ENCODE peak calls at places on chromosomes 3 and 15, in ten cellular contexts. One of them, this sample, is unnamed.

GRCh38 chr15:26632500-26632899 is 140.4 kb downstream of the GABRB3 start:
- DNase-seq in HT-29: no peak
- DNase-seq in foreskin fibroblast: no peak
- DNase-seq in activated naive CD4-positive, alpha-beta T cell: no peak
- DNase-seq in NCI-H69: no peak
- DNase-seq in glutamatergic neuron: no peak
- DNase-seq in neural crest cell: no peak
- DNase-seq in stimulated activated CD4-positive, alpha-beta T cell treated with anti-CD3 and anti-CD28 coated beads, TNF-alpha, amount 100 ng/mL, for 1 hour: no peak
- DNase-seq in MCF 10A: no peak
- DNase-seq in EL: no peak
- DNase-seq in this sample: no peak

GRCh38 chr3:15431256-15431837 is 3.9 kb downstream of the EAF1 start:
- DNase-seq in HT-29: no peak
- DNase-seq in foreskin fibroblast: no peak
- DNase-seq in activated naive CD4-positive, alpha-beta T cell: no peak
- DNase-seq in NCI-H69: no peak
- DNase-seq in glutamatergic neuron: no peak
- DNase-seq in neural crest cell: no peak
- DNase-seq in stimulated activated CD4-positive, alpha-beta T cell treated with anti-CD3 and anti-CD28 coated beads, TNF-alpha, amount 100 ng/mL, for 1 hour: no peak
- DNase-seq in MCF 10A: no peak
- DNase-seq in EL: no peak
- DNase-seq in this sample: no peak

GRCh38 chr3:161372321-161373260 is 1.3 kb upstream of the SPTSSB start:
- DNase-seq in HT-29: no peak
- DNase-seq in foreskin fibroblast: peak
- DNase-seq in activated naive CD4-positive, alpha-beta T cell: no peak
- DNase-seq in NCI-H69: peak
- DNase-seq in glutamatergic neuron: peak
- DNase-seq in neural crest cell: peak
- DNase-seq in stimulated activated CD4-positive, alpha-beta T cell treated with anti-CD3 and anti-CD28 coated beads, TNF-alpha, amount 100 ng/mL, for 1 hour: peak
- DNase-seq in MCF 10A: no peak
- DNase-seq in EL: peak
- DNase-seq in this sample: no peak

GRCh38 chr15:56817266-56817665 is 84.0 kb upstream of the ZNF280D start:
- DNase-seq in HT-29: peak
- DNase-seq in foreskin fibroblast: peak
- DNase-seq in activated naive CD4-positive, alpha-beta T cell: no peak
- DNase-seq in NCI-H69: no peak
- DNase-seq in glutamatergic neuron: no peak
- DNase-seq in neural crest cell: no peak
- DNase-seq in stimulated activated CD4-positive, alpha-beta T cell treated with anti-CD3 and anti-CD28 coated beads, TNF-alpha, amount 100 ng/mL, for 1 hour: no peak
- DNase-seq in MCF 10A: peak
- DNase-seq in EL: peak
- DNase-seq in this sample: peak

GRCh38 chr15:40633178-40633577 is 39.1 kb downstream of the KNL1 start:
- DNase-seq in HT-29: peak
- DNase-seq in foreskin fibroblast: peak
- DNase-seq in activated naive CD4-positive, alpha-beta T cell: no peak
- DNase-seq in NCI-H69: no peak
- DNase-seq in glutamatergic neuron: no peak
- DNase-seq in neural crest cell: no peak
- DNase-seq in stimulated activated CD4-positive, alpha-beta T cell treated with anti-CD3 and anti-CD28 coated beads, TNF-alpha, amount 100 ng/mL, for 1 hour: no peak
- DNase-seq in MCF 10A: peak
- DNase-seq in EL: peak
- DNase-seq in this sample: no peak

GRCh38 chr3:172194702-172195392 is 155.5 kb downstream of the FNDC3B start:
- DNase-seq in HT-29: peak
- DNase-seq in foreskin fibroblast: no peak
- DNase-seq in activated naive CD4-positive, alpha-beta T cell: no peak
- DNase-seq in NCI-H69: peak
- DNase-seq in glutamatergic neuron: no peak
- DNase-seq in neural crest cell: no peak
- DNase-seq in stimulated activated CD4-positive, alpha-beta T cell treated with anti-CD3 and anti-CD28 coated beads, TNF-alpha, amount 100 ng/mL, for 1 hour: no peak
- DNase-seq in MCF 10A: no peak
- DNase-seq in EL: no peak
- DNase-seq in this sample: peak

GRCh38 chr3:184687363-184688049 is 24.4 kb downstream of the MAGEF1 start:
- DNase-seq in HT-29: no peak
- DNase-seq in foreskin fibroblast: no peak
- DNase-seq in activated naive CD4-positive, alpha-beta T cell: no peak
- DNase-seq in NCI-H69: no peak
- DNase-seq in glutamatergic neuron: no peak
- DNase-seq in neural crest cell: no peak
- DNase-seq in stimulated activated CD4-positive, alpha-beta T cell treated with anti-CD3 and anti-CD28 coated beads, TNF-alpha, amount 100 ng/mL, for 1 hour: no peak
- DNase-seq in MCF 10A: no peak
- DNase-seq in EL: no peak
- DNase-seq in this sample: no peak

GRCh38 chr3:44098666-44099065 is 143.0 kb upstream of the TOPAZ1 start:
- DNase-seq in HT-29: no peak
- DNase-seq in foreskin fibroblast: no peak
- DNase-seq in activated naive CD4-positive, alpha-beta T cell: no peak
- DNase-seq in NCI-H69: no peak
- DNase-seq in glutamatergic neuron: no peak
- DNase-seq in neural crest cell: no peak
- DNase-seq in stimulated activated CD4-positive, alpha-beta T cell treated with anti-CD3 and anti-CD28 coated beads, TNF-alpha, amount 100 ng/mL, for 1 hour: no peak
- DNase-seq in MCF 10A: no peak
- DNase-seq in EL: no peak
- DNase-seq in this sample: no peak

GRCh38 chr3:172470588-172470987 is 22.3 kb upstream of the GHSR start:
- DNase-seq in HT-29: no peak
- DNase-seq in foreskin fibroblast: no peak
- DNase-seq in activated naive CD4-positive, alpha-beta T cell: no peak
- DNase-seq in NCI-H69: no peak
- DNase-seq in glutamatergic neuron: no peak
- DNase-seq in neural crest cell: no peak
- DNase-seq in stimulated activated CD4-positive, alpha-beta T cell treated with anti-CD3 and anti-CD28 coated beads, TNF-alpha, amount 100 ng/mL, for 1 hour: no peak
- DNase-seq in MCF 10A: no peak
- DNase-seq in EL: no peak
- DNase-seq in this sample: no peak

GRCh38 chr15:94844533-94845390 is 613.4 kb downstream of the MCTP2 start:
- DNase-seq in HT-29: peak
- DNase-seq in foreskin fibroblast: no peak
- DNase-seq in activated naive CD4-positive, alpha-beta T cell: no peak
- DNase-seq in NCI-H69: peak
- DNase-seq in glutamatergic neuron: peak
- DNase-seq in neural crest cell: peak
- DNase-seq in stimulated activated CD4-positive, alpha-beta T cell treated with anti-CD3 and anti-CD28 coated beads, TNF-alpha, amount 100 ng/mL, for 1 hour: no peak
- DNase-seq in MCF 10A: no peak
- DNase-seq in EL: no peak
- DNase-seq in this sample: peak

GRCh38 chr15:72155021-72155621 is 36.9 kb downstream of the SENP8 start:
- DNase-seq in HT-29: peak
- DNase-seq in foreskin fibroblast: peak
- DNase-seq in activated naive CD4-positive, alpha-beta T cell: no peak
- DNase-seq in NCI-H69: peak
- DNase-seq in glutamatergic neuron: no peak
- DNase-seq in neural crest cell: no peak
- DNase-seq in stimulated activated CD4-positive, alpha-beta T cell treated with anti-CD3 and anti-CD28 coated beads, TNF-alpha, amount 100 ng/mL, for 1 hour: no peak
- DNase-seq in MCF 10A: peak
- DNase-seq in EL: peak
- DNase-seq in this sample: peak

GRCh38 chr3:13234664-13235063 is 161.4 kb upstream of the IQSEC1 start:
- DNase-seq in HT-29: no peak
- DNase-seq in foreskin fibroblast: no peak
- DNase-seq in activated naive CD4-positive, alpha-beta T cell: no peak
- DNase-seq in NCI-H69: peak
- DNase-seq in glutamatergic neuron: no peak
- DNase-seq in neural crest cell: no peak
- DNase-seq in stimulated activated CD4-positive, alpha-beta T cell treated with anti-CD3 and anti-CD28 coated beads, TNF-alpha, amount 100 ng/mL, for 1 hour: no peak
- DNase-seq in MCF 10A: no peak
- DNase-seq in EL: no peak
- DNase-seq in this sample: no peak

GRCh38 chr3:106945435-106945834 is 431.8 kb upstream of the CCDC54 start:
- DNase-seq in HT-29: no peak
- DNase-seq in foreskin fibroblast: peak
- DNase-seq in activated naive CD4-positive, alpha-beta T cell: no peak
- DNase-seq in NCI-H69: peak
- DNase-seq in glutamatergic neuron: no peak
- DNase-seq in neural crest cell: no peak
- DNase-seq in stimulated activated CD4-positive, alpha-beta T cell treated with anti-CD3 and anti-CD28 coated beads, TNF-alpha, amount 100 ng/mL, for 1 hour: no peak
- DNase-seq in MCF 10A: no peak
- DNase-seq in EL: peak
- DNase-seq in this sample: no peak

GRCh38 chr3:63912768-63913588 is 795 bp upstream of the SCAANT1 start:
- DNase-seq in HT-29: peak
- DNase-seq in foreskin fibroblast: peak
- DNase-seq in activated naive CD4-positive, alpha-beta T cell: no peak
- DNase-seq in NCI-H69: no peak
- DNase-seq in glutamatergic neuron: peak
- DNase-seq in neural crest cell: no peak
- DNase-seq in stimulated activated CD4-positive, alpha-beta T cell treated with anti-CD3 and anti-CD28 coated beads, TNF-alpha, amount 100 ng/mL, for 1 hour: no peak
- DNase-seq in MCF 10A: peak
- DNase-seq in EL: peak
- DNase-seq in this sample: peak

GRCh38 chr3:58470363-58471024 is 21.4 kb upstream of the KCTD6 start:
- DNase-seq in HT-29: no peak
- DNase-seq in foreskin fibroblast: no peak
- DNase-seq in activated naive CD4-positive, alpha-beta T cell: no peak
- DNase-seq in NCI-H69: no peak
- DNase-seq in glutamatergic neuron: no peak
- DNase-seq in neural crest cell: no peak
- DNase-seq in stimulated activated CD4-positive, alpha-beta T cell treated with anti-CD3 and anti-CD28 coated beads, TNF-alpha, amount 100 ng/mL, for 1 hour: no peak
- DNase-seq in MCF 10A: no peak
- DNase-seq in EL: no peak
- DNase-seq in this sample: no peak

GRCh38 chr3:159629329-159630084 is 359.1 kb upstream of the IL12A start:
- DNase-seq in HT-29: no peak
- DNase-seq in foreskin fibroblast: no peak
- DNase-seq in activated naive CD4-positive, alpha-beta T cell: no peak
- DNase-seq in NCI-H69: peak
- DNase-seq in glutamatergic neuron: no peak
- DNase-seq in neural crest cell: no peak
- DNase-seq in stimulated activated CD4-positive, alpha-beta T cell treated with anti-CD3 and anti-CD28 coated beads, TNF-alpha, amount 100 ng/mL, for 1 hour: no peak
- DNase-seq in MCF 10A: no peak
- DNase-seq in EL: peak
- DNase-seq in this sample: no peak

GRCh38 chr15:70251246-70251990 is 153.7 kb upstream of the TLE3 start:
- DNase-seq in HT-29: no peak
- DNase-seq in foreskin fibroblast: no peak
- DNase-seq in activated naive CD4-positive, alpha-beta T cell: no peak
- DNase-seq in NCI-H69: peak
- DNase-seq in glutamatergic neuron: no peak
- DNase-seq in neural crest cell: no peak
- DNase-seq in stimulated activated CD4-positive, alpha-beta T cell treated with anti-CD3 and anti-CD28 coated beads, TNF-alpha, amount 100 ng/mL, for 1 hour: no peak
- DNase-seq in MCF 10A: no peak
- DNase-seq in EL: no peak
- DNase-seq in this sample: no peak

GRCh38 chr3:171198781-171199472 is 172.4 kb upstream of the SLC2A2 start:
- DNase-seq in HT-29: no peak
- DNase-seq in foreskin fibroblast: no peak
- DNase-seq in activated naive CD4-positive, alpha-beta T cell: no peak
- DNase-seq in NCI-H69: peak
- DNase-seq in glutamatergic neuron: no peak
- DNase-seq in neural crest cell: no peak
- DNase-seq in stimulated activated CD4-positive, alpha-beta T cell treated with anti-CD3 and anti-CD28 coated beads, TNF-alpha, amount 100 ng/mL, for 1 hour: no peak
- DNase-seq in MCF 10A: no peak
- DNase-seq in EL: no peak
- DNase-seq in this sample: peak

GRCh38 chr3:190566043-190566933 is 52.4 kb downstream of the IL1RAP start:
- DNase-seq in HT-29: peak
- DNase-seq in foreskin fibroblast: peak
- DNase-seq in activated naive CD4-positive, alpha-beta T cell: no peak
- DNase-seq in NCI-H69: no peak
- DNase-seq in glutamatergic neuron: no peak
- DNase-seq in neural crest cell: no peak
- DNase-seq in stimulated activated CD4-positive, alpha-beta T cell treated with anti-CD3 and anti-CD28 coated beads, TNF-alpha, amount 100 ng/mL, for 1 hour: peak
- DNase-seq in MCF 10A: peak
- DNase-seq in EL: peak
- DNase-seq in this sample: peak

GRCh38 chr3:120743081-120743365 is 479 bp downstream of the GTF2E1 start:
- DNase-seq in HT-29: no peak
- DNase-seq in foreskin fibroblast: peak
- DNase-seq in activated naive CD4-positive, alpha-beta T cell: no peak
- DNase-seq in NCI-H69: no peak
- DNase-seq in glutamatergic neuron: no peak
- DNase-seq in neural crest cell: no peak
- DNase-seq in stimulated activated CD4-positive, alpha-beta T cell treated with anti-CD3 and anti-CD28 coated beads, TNF-alpha, amount 100 ng/mL, for 1 hour: no peak
- DNase-seq in MCF 10A: no peak
- DNase-seq in EL: peak
- DNase-seq in this sample: no peak

GRCh38 chr15:57740048-57740447 is 33.5 kb downstream of the POLR2M start:
- DNase-seq in HT-29: no peak
- DNase-seq in foreskin fibroblast: no peak
- DNase-seq in activated naive CD4-positive, alpha-beta T cell: no peak
- DNase-seq in NCI-H69: no peak
- DNase-seq in glutamatergic neuron: no peak
- DNase-seq in neural crest cell: no peak
- DNase-seq in stimulated activated CD4-positive, alpha-beta T cell treated with anti-CD3 and anti-CD28 coated beads, TNF-alpha, amount 100 ng/mL, for 1 hour: no peak
- DNase-seq in MCF 10A: no peak
- DNase-seq in EL: no peak
- DNase-seq in this sample: no peak

GRCh38 chr3:15513810-15514662 is 7.5 kb downstream of the COLQ start:
- DNase-seq in HT-29: no peak
- DNase-seq in foreskin fibroblast: no peak
- DNase-seq in activated naive CD4-positive, alpha-beta T cell: no peak
- DNase-seq in NCI-H69: no peak
- DNase-seq in glutamatergic neuron: no peak
- DNase-seq in neural crest cell: no peak
- DNase-seq in stimulated activated CD4-positive, alpha-beta T cell treated with anti-CD3 and anti-CD28 coated beads, TNF-alpha, amount 100 ng/mL, for 1 hour: no peak
- DNase-seq in MCF 10A: no peak
- DNase-seq in EL: no peak
- DNase-seq in this sample: peak

GRCh38 chr15:98790270-98790669 is 141.9 kb downstream of the IGF1R start:
- DNase-seq in HT-29: no peak
- DNase-seq in foreskin fibroblast: no peak
- DNase-seq in activated naive CD4-positive, alpha-beta T cell: no peak
- DNase-seq in NCI-H69: no peak
- DNase-seq in glutamatergic neuron: no peak
- DNase-seq in neural crest cell: no peak
- DNase-seq in stimulated activated CD4-positive, alpha-beta T cell treated with anti-CD3 and anti-CD28 coated beads, TNF-alpha, amount 100 ng/mL, for 1 hour: no peak
- DNase-seq in MCF 10A: no peak
- DNase-seq in EL: no peak
- DNase-seq in this sample: no peak

GRCh38 chr3:194293546-194294198 is 57.5 kb downstream of the CPN2 start:
- DNase-seq in HT-29: no peak
- DNase-seq in foreskin fibroblast: no peak
- DNase-seq in activated naive CD4-positive, alpha-beta T cell: no peak
- DNase-seq in NCI-H69: no peak
- DNase-seq in glutamatergic neuron: no peak
- DNase-seq in neural crest cell: no peak
- DNase-seq in stimulated activated CD4-positive, alpha-beta T cell treated with anti-CD3 and anti-CD28 coated beads, TNF-alpha, amount 100 ng/mL, for 1 hour: no peak
- DNase-seq in MCF 10A: no peak
- DNase-seq in EL: no peak
- DNase-seq in this sample: no peak

GRCh38 chr3:95088464-95088863 is 1025.6 kb downstream of the NSUN3 start:
- DNase-seq in HT-29: no peak
- DNase-seq in foreskin fibroblast: no peak
- DNase-seq in activated naive CD4-positive, alpha-beta T cell: no peak
- DNase-seq in NCI-H69: no peak
- DNase-seq in glutamatergic neuron: no peak
- DNase-seq in neural crest cell: no peak
- DNase-seq in stimulated activated CD4-positive, alpha-beta T cell treated with anti-CD3 and anti-CD28 coated beads, TNF-alpha, amount 100 ng/mL, for 1 hour: no peak
- DNase-seq in MCF 10A: no peak
- DNase-seq in EL: no peak
- DNase-seq in this sample: no peak

GRCh38 chr3:50347187-50347813 is 1.8 kb upstream of the ZMYND10 start:
- DNase-seq in HT-29: peak
- DNase-seq in foreskin fibroblast: peak
- DNase-seq in activated naive CD4-positive, alpha-beta T cell: peak
- DNase-seq in NCI-H69: peak
- DNase-seq in glutamatergic neuron: peak
- DNase-seq in neural crest cell: peak
- DNase-seq in stimulated activated CD4-positive, alpha-beta T cell treated with anti-CD3 and anti-CD28 coated beads, TNF-alpha, amount 100 ng/mL, for 1 hour: peak
- DNase-seq in MCF 10A: peak
- DNase-seq in EL: peak
- DNase-seq in this sample: no peak

GRCh38 chr3:42827654-42828053 is 18.4 kb downstream of the ACKR2 start:
- DNase-seq in HT-29: no peak
- DNase-seq in foreskin fibroblast: no peak
- DNase-seq in activated naive CD4-positive, alpha-beta T cell: no peak
- DNase-seq in NCI-H69: peak
- DNase-seq in glutamatergic neuron: no peak
- DNase-seq in neural crest cell: no peak
- DNase-seq in stimulated activated CD4-positive, alpha-beta T cell treated with anti-CD3 and anti-CD28 coated beads, TNF-alpha, amount 100 ng/mL, for 1 hour: no peak
- DNase-seq in MCF 10A: no peak
- DNase-seq in EL: no peak
- DNase-seq in this sample: no peak

GRCh38 chr3:116444819-116445290 is 432 bp downstream of the LSAMP start:
- DNase-seq in HT-29: no peak
- DNase-seq in foreskin fibroblast: no peak
- DNase-seq in activated naive CD4-positive, alpha-beta T cell: no peak
- DNase-seq in NCI-H69: peak
- DNase-seq in glutamatergic neuron: peak
- DNase-seq in neural crest cell: peak
- DNase-seq in stimulated activated CD4-positive, alpha-beta T cell treated with anti-CD3 and anti-CD28 coated beads, TNF-alpha, amount 100 ng/mL, for 1 hour: no peak
- DNase-seq in MCF 10A: no peak
- DNase-seq in EL: no peak
- DNase-seq in this sample: no peak

This sample was measured in retinal pigment epithelial cell.